ENCODE peak calls at places on chromosomes 1 and 21, in four cellular contexts. B is neural progenitor cell, E is GM23248, W is PC-3. G is an unnamed sample.
A peak's percentile ranks its signal among the peaks of the same experiment; 100 is the strongest.

GRCh38 chr1:66413139-66413755 is 120.7 kb upstream of the SGIP1 start:
- DNase-seq in E (no peak), W (no peak), B (no peak), G (no peak)

GRCh38 chr1:1061682-1062363 is 12.3 kb downstream of the RNF223 start:
- DNase-seq in B (peak; percentile 18), E (peak; percentile 28), W (peak; percentile 49), G (no peak)

GRCh38 chr1:184014271-184014670 is 23.3 kb downstream of the COLGALT2 start:
- DNase-seq in B (no peak), E (peak; percentile 50), W (no peak), G (no peak)

GRCh38 chr1:118074101-118074500 is 110.9 kb downstream of the SPAG17 start:
- DNase-seq in E (no peak), W (no peak), B (peak; percentile 11), G (no peak)

GRCh38 chr1:6006882-6007281 is 14.7 kb upstream of the NPHP4 start:
- DNase-seq in E (no peak), B (no peak), W (no peak), G (no peak)

GRCh38 chr1:243433737-243434370 is 178.0 kb downstream of the SDCCAG8 start:
- DNase-seq in B (no peak), E (no peak), W (no peak), G (no peak)

GRCh38 chr1:2135425-2135824 is 59.1 kb downstream of the FAAP20 start:
- DNase-seq in W (peak; percentile 21), E (peak; percentile 96), B (peak; percentile 59), G (peak; percentile 95)

GRCh38 chr1:153962088-153963029 is 978 bp downstream of the SLC39A1 start:
- DNase-seq in B (no peak), W (peak; percentile 56), E (peak; percentile 83), G (peak; percentile 79)

GRCh38 chr1:77889671-77890070 is 1.2 kb downstream of the NEXN start:
- DNase-seq in B (no peak), W (peak; percentile 88), E (peak; percentile 90), G (peak; percentile 16)

GRCh38 chr1:29385966-29386365 is 149.6 kb downstream of the PTPRU start:
- DNase-seq in E (no peak), B (no peak), W (no peak), G (no peak)

GRCh38 chr1:165367375-165367993 is 11.0 kb upstream of the LMX1A start:
- DNase-seq in E (peak; percentile 62), B (peak; percentile 81), W (peak; percentile 94), G (peak; percentile 87)

GRCh38 chr1:68725353-68725752 is 228.5 kb upstream of the DEPDC1 start:
- DNase-seq in B (no peak), E (no peak), W (no peak), G (peak; percentile 35)

GRCh38 chr1:66223681-66224080 is 310.3 kb upstream of the SGIP1 start:
- DNase-seq in E (no peak), B (no peak), W (peak; percentile 35), G (no peak)

GRCh38 chr1:208110296-208110695 is 133.9 kb downstream of the PLXNA2 start:
- DNase-seq in E (no peak), W (no peak), B (no peak), G (no peak)

GRCh38 chr1:156641761-156642264 is at the start of gene BCAN:
- DNase-seq in E (peak; percentile 48), W (no peak), B (peak; percentile 91), G (peak; percentile 66)

GRCh38 chr1:24707659-24708058 is 37.6 kb upstream of the CLIC4 start:
- DNase-seq in B (no peak), W (peak; percentile 67), E (peak; percentile 75), G (no peak)

GRCh38 chr1:38444311-38444710 is 397.7 kb upstream of the POU3F1 start:
- DNase-seq in E (peak; percentile 80), B (peak; percentile 57), W (peak; percentile 7), G (no peak)

GRCh38 chr1:41221995-41222991 is 19.8 kb downstream of the SCMH1 start:
- DNase-seq in E (no peak), B (no peak), W (no peak), G (peak; percentile 25)

GRCh38 chr1:233909195-233909594 is 4.7 kb downstream of the SLC35F3 start:
- DNase-seq in W (peak; percentile 100), E (no peak), B (no peak), G (no peak)

GRCh38 chr1:149896589-149896988 is 2.8 kb upstream of the BOLA1 start:
- DNase-seq in E (no peak), W (no peak), B (no peak), G (no peak)

GRCh38 chr1:177209357-177209756 is 38.6 kb downstream of the BRINP2 start:
- DNase-seq in E (peak; percentile 99), W (peak; percentile 98), B (peak; percentile 28), G (peak; percentile 89)

GRCh38 chr1:176141449-176141848 is 65.6 kb downstream of the COP1 start:
- DNase-seq in B (no peak), W (no peak), E (no peak), G (no peak)

GRCh38 chr1:172136925-172137324 is 283.6 kb upstream of the C1orf105 start:
- DNase-seq in E (peak; percentile 42), W (no peak), B (no peak), G (no peak)

GRCh38 chr1:154773551-154773950 is 96.5 kb downstream of the KCNN3 start:
- DNase-seq in W (no peak), E (no peak), B (no peak), G (no peak)

GRCh38 chr1:22275626-22276395 is 132.9 kb upstream of the WNT4 start:
- DNase-seq in W (peak; percentile 67), B (peak; percentile 75), E (peak; percentile 68), G (peak; percentile 68)

GRCh38 chr1:17212487-17213121 is 7.7 kb downstream of the PADI1 start:
- DNase-seq in B (peak; percentile 43), W (no peak), E (peak; percentile 56), G (peak; percentile 88)

GRCh38 chr1:12617901-12618660 is at the start of gene DHRS3:
- DNase-seq in W (peak; percentile 89), B (peak; percentile 92), E (peak; percentile 82), G (peak; percentile 91)

GRCh38 chr1:6052543-6053205 is 7.0 kb downstream of the KCNAB2 start:
- DNase-seq in W (peak; percentile 86), B (peak; percentile 92), E (peak; percentile 73), G (peak; percentile 84)

GRCh38 chr1:36635284-36635683 is 152.6 kb upstream of the CSF3R start:
- DNase-seq in W (no peak), E (no peak), B (no peak), G (no peak)

DNA sequence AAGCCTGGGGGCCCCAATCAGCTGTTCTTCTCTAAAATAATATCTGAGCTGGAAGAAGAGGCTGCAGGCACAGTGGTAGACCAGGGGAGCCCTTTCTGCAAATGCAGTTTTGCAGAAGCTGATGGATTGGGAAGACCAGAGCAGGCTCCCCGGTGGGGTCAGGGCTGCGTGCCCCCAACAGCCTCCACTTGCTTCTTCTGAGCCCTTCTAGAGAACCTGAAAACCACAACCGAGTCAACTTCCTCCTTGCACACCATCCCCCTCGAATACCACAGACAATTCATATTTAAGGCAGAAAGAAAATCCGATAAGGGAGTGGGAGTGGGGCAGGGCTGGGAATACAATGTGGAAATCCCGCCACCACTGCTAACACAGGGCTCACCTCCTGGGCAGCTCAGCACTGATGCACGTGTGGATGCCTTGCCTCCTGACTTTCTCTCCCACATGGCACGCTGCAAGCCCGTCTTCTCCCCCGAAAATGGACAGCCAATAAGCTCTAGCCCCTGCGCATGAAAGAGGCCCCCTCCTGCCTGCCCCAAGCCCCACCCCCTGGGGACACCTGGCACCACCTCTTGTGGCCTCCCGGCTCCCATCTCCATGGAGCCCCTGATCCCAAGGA is 25.4 kb upstream of the ALDH4A1 start:
- DNase-seq in E (no peak), W (peak; percentile 74), B (no peak), G (no peak)
- TF ChIP-seq EZH2phosphoT487 in E (no peak), W (no peak), B (no peak), G (no peak)

DNA sequence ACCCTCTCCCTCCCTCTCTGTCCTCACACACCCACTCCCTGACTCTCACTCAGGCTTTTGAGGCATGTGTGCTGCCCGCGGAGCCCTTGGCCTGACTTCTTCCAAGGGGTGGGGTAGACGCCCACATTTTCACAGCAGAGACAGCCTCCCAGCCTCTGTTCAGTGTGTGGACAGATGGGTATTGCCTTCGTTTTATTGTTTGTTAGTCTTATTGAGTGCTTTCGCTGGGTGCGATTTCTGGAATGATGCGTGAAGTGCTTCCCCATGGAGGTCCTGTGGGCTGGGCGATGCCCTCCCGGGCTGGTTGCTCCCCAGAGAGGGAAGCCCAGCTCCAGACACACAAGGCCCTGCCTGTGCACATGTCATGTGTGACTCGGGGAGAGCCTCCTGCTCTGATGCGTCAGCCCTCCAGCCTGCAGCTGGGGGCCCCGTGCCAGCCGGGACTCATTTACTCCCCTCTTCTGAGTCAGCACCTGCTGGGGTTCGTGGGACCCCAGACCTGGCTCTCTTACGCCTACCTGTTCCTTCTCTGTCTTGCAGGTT is 14.7 kb downstream of the PDXK start:
- DNase-seq in W (no peak), E (peak; percentile 86), B (no peak), G (no peak)
- H3K4me3 ChIP-seq in W (no peak overlapping the region), E (no peak overlapping the region), B (no peak overlapping the region), G (no peak overlapping the region)

GRCh38 chr1:15288173-15288926 is 41.3 kb downstream of the FHAD1 start:
- DNase-seq in E (no peak), B (no peak), W (no peak), G (no peak)
- TF ChIP-seq EZH2phosphoT487 in E (no peak), B (no peak), W (no peak), G (no peak)

GRCh38 chr1:34794790-34795180 is 2.0 kb downstream of the GJA4 start:
- DNase-seq in B (no peak), E (no peak), W (no peak), G (no peak)
- H3K4me3 ChIP-seq in B (no peak overlapping the region), E (no peak overlapping the region), W (no peak overlapping the region), G (no peak overlapping the region)

GRCh38 chr21:30194701-30195299 is 21.1 kb downstream of the CLDN8 start:
- DNase-seq in W (peak; percentile 76), B (peak; percentile 74), E (peak; percentile 50), G (peak; percentile 67)
- TF ChIP-seq EZH2phosphoT487 in W (no peak), B (no peak), E (no peak), G (no peak)

GRCh38 chr1:162674018-162674608 is 41.8 kb downstream of the DDR2 start:
- DNase-seq in W (peak; percentile 55), E (peak; percentile 75), B (no peak), G (no peak)
- H3K4me3 ChIP-seq in W (no peak overlapping the region), E (no peak overlapping the region), B (no peak overlapping the region), G (no peak overlapping the region)

DNA sequence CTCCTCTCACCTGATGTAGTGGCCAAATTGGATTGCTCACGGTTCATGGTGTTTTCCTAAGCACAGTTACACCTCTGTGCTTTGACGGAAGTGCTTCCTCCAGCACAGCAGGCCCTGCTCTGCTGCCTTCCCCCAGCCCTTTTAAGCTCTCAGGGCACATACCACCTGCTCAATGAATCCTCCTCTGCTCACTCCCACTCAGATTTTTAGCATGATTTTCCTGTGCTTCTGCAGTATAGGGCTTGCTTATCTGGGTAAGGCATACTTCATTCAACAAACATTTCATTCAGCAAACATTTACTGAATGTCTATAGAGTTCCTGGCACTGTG is 74.5 kb upstream of the JUN start:
- DNase-seq in W (peak; percentile 13), E (no peak), B (no peak), G (no peak)
- TF ChIP-seq EZH2phosphoT487 in W (no peak), E (no peak), B (no peak), G (no peak)

DNA sequence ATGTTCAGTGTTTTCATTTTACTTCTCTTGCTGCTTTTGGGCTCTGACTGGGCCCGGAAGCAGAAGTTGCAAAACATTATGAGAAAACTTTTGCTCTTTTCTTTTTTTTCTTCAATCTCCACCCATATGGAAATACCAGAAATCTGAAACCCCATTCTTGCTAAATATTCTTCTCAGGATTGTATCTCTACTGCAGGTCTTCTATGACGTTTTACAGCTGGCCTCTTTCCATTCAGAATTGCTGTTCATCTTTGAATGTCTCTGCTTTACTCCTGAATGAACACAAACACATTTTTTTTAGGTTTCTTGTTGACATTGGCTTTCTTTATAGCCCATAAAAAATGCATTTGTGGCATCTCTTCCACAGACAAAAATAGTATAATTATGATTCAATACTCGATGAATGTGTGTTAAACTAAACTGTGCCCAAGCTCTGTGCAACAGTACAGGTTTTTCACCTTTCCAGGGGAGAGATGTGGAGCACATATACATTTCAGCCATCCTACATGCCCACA is 18.8 kb downstream of the PTPRC start:
- DNase-seq in B (no peak), W (peak; percentile 97), E (peak; percentile 95), G (peak; percentile 59)
- H3K4me3 ChIP-seq in B (no peak overlapping the region), W (peak overlapping the region; percentile 20), E (peak overlapping the region; percentile 10), G (no peak overlapping the region)

G was measured in hepatocyte.